ENCODE peak calls at places on chromosomes 16 and 17, in four cellular contexts. T is NCI-H1436 treated with DMSO at 0.1 percent for 48 hours; X is stimulated activated CD4-positive, alpha-beta T cell treated with anti-CD3 and anti-CD28 coated beads, Interleukin-2, amount 100 ng/mL, for 24 hours; G is AG10803. D is an unnamed sample.

GRCh38 chr17:8176197-8176940 is at the start of gene TMEM107:
- DNase-seq in T (peak), X (peak), G (peak), D (peak)

GRCh38 chr16:85913688-85914422 is 14.9 kb downstream of the IRF8 start:
- DNase-seq in G (no peak), T (no peak), X (no peak), D (no peak)

GRCh38 chr17:82865274-82865673 is 25.5 kb upstream of the ZNF750 start:
- DNase-seq in G (no peak), X (no peak), T (no peak), D (no peak)

GRCh38 chr17:42067371-42068180 is 17.2 kb upstream of the C17orf113 start:
- DNase-seq in X (peak), T (no peak), G (peak), D (no peak)

GRCh38 chr16:20865420-20866126 is 34.6 kb downstream of the DCUN1D3 start:
- DNase-seq in G (peak), T (no peak), X (no peak), D (peak)

GRCh38 chr17:48901241-48901640 is 7.0 kb upstream of the UBE2Z start:
- DNase-seq in T (no peak), X (no peak), G (no peak), D (no peak)

GRCh38 chr16:61595605-61596004 is 440.6 kb downstream of the CDH8 start:
- DNase-seq in X (no peak), G (no peak), T (no peak), D (no peak)

GRCh38 chr17:5705081-5705875 is 121.0 kb upstream of the NLRP1 start:
- DNase-seq in G (peak), T (no peak), X (no peak), D (peak)

GRCh38 chr17:2883544-2884203 is 87.4 kb downstream of the RAP1GAP2 start:
- DNase-seq in X (no peak), T (peak), G (peak), D (peak)

GRCh38 chr17:45579529-45580495 is 89.3 kb upstream of the PLEKHM1 start:
- DNase-seq in G (no peak), X (no peak), T (no peak), D (no peak)

GRCh38 chr17:1946021-1946932 is 78.9 kb downstream of the RTN4RL1 start:
- DNase-seq in X (no peak), G (no peak), T (no peak), D (no peak)

GRCh38 chr17:64209983-64210382 is 53.1 kb downstream of the TEX2 start:
- DNase-seq in G (no peak), T (no peak), X (no peak), D (no peak)

GRCh38 chr17:62663304-62663703 is 35.8 kb downstream of the MRC2 start:
- DNase-seq in T (no peak), X (no peak), G (no peak), D (no peak)

GRCh38 chr16:68715471-68715870 is 21.6 kb upstream of the CDH1 start:
- DNase-seq in X (no peak), G (no peak), T (no peak), D (no peak)

GRCh38 chr16:1435921-1436697 is 5.2 kb downstream of the PERCC1 start:
- DNase-seq in G (no peak), T (no peak), X (no peak), D (no peak)

GRCh38 chr17:35596530-35597233 is 9.6 kb downstream of the AP2B1 start:
- DNase-seq in G (no peak), T (no peak), X (no peak), D (no peak)

GRCh38 chr16:65767125-65767524 is 599.4 kb upstream of the CDH5 start:
- DNase-seq in T (no peak), X (no peak), G (no peak), D (no peak)

GRCh38 chr16:47504599-47504998 is 43.5 kb downstream of the PHKB start:
- DNase-seq in X (no peak), G (no peak), T (no peak), D (no peak)

GRCh38 chr17:40956401-40957254 is 10.1 kb downstream of the KRT39 start:
- DNase-seq in X (no peak), T (no peak), G (peak), D (peak)

GRCh38 chr16:27791404-27791719 is 241.4 kb downstream of the KATNIP start:
- DNase-seq in T (no peak), G (no peak), X (no peak), D (no peak)

GRCh38 chr17:20008242-20009051 is 712 bp upstream of the SPECC1 start:
- DNase-seq in G (no peak), T (no peak), X (peak), D (no peak)

GRCh38 chr16:58461056-58461455 is 38.9 kb upstream of the NDRG4 start:
- DNase-seq in G (no peak), X (no peak), T (no peak), D (no peak)

GRCh38 chr17:73142763-73143395 is 21.9 kb upstream of the SSTR2 start:
- DNase-seq in T (no peak), X (no peak), G (peak), D (peak)

GRCh38 chr17:83189013-83189672 is 109.7 kb downstream of the METRNL start:
- DNase-seq in T (no peak), G (no peak), X (no peak), D (no peak)

GRCh38 chr17:55769625-55770000 is 18.8 kb downstream of the PCTP start:
- DNase-seq in G (peak), T (no peak), X (no peak), D (peak)

GRCh38 chr17:48596000-48596734 is 2.6 kb upstream of the HOXB5 start:
- DNase-seq in T (no peak), X (no peak), G (no peak), D (no peak)

GRCh38 chr16:48236286-48236685 is 7.8 kb upstream of the LONP2 start:
- DNase-seq in T (no peak), G (no peak), X (no peak), D (no peak)

GRCh38 chr16:77793417-77793816 is 5.1 kb downstream of the VAT1L start:
- DNase-seq in T (no peak), G (no peak), X (no peak), D (no peak)

D was measured in LHCN-M2.